ENCODE peak calls at places on chromosomes 6 and 20, in five cellular contexts. One of them, this sample, is unnamed.

GRCh38 chr6:73792738-73793137 is 96.7 kb downstream of the CD109 start:
- DNase-seq in A673: no peak
- DNase-seq in MM.1S: no peak
- DNase-seq in HEK293T: no peak
- DNase-seq in NCI-H1105 treated with DMSO at 0.1 percent for 48 hours: no peak
- DNase-seq in this sample: no peak

GRCh38 chr6:169503556-169503955 is 198.3 kb downstream of the WDR27 start:
- DNase-seq in A673: no peak
- DNase-seq in MM.1S: no peak
- DNase-seq in HEK293T: no peak
- DNase-seq in NCI-H1105 treated with DMSO at 0.1 percent for 48 hours: no peak
- DNase-seq in this sample: no peak

GRCh38 chr6:111503660-111504059 is 20.6 kb upstream of the REV3L start:
- DNase-seq in A673: no peak
- DNase-seq in MM.1S: no peak
- DNase-seq in HEK293T: peak
- DNase-seq in NCI-H1105 treated with DMSO at 0.1 percent for 48 hours: peak
- DNase-seq in this sample: no peak

GRCh38 chr20:57857969-57858368 is 148.2 kb upstream of the PMEPA1 start:
- DNase-seq in A673: no peak
- DNase-seq in MM.1S: no peak
- DNase-seq in HEK293T: no peak
- DNase-seq in NCI-H1105 treated with DMSO at 0.1 percent for 48 hours: no peak
- DNase-seq in this sample: no peak

GRCh38 chr6:80610821-80611220 is 504.4 kb downstream of the BCKDHB start:
- DNase-seq in A673: no peak
- DNase-seq in MM.1S: no peak
- DNase-seq in HEK293T: no peak
- DNase-seq in NCI-H1105 treated with DMSO at 0.1 percent for 48 hours: no peak
- DNase-seq in this sample: peak

GRCh38 chr6:34616230-34616591 is 60.1 kb upstream of the SPDEF start:
- DNase-seq in A673: peak
- DNase-seq in MM.1S: no peak
- DNase-seq in HEK293T: no peak
- DNase-seq in NCI-H1105 treated with DMSO at 0.1 percent for 48 hours: peak
- DNase-seq in this sample: no peak

GRCh38 chr6:142842423-142843261 is 102.3 kb downstream of the HIVEP2 start:
- DNase-seq in A673: no peak
- DNase-seq in MM.1S: peak
- DNase-seq in HEK293T: no peak
- DNase-seq in NCI-H1105 treated with DMSO at 0.1 percent for 48 hours: no peak
- DNase-seq in this sample: no peak

GRCh38 chr20:11350126-11351005 is 567.3 kb upstream of the BTBD3 start:
- DNase-seq in A673: peak
- DNase-seq in MM.1S: no peak
- DNase-seq in HEK293T: no peak
- DNase-seq in NCI-H1105 treated with DMSO at 0.1 percent for 48 hours: no peak
- DNase-seq in this sample: peak

GRCh38 chr6:150373260-150373701 is 4.5 kb downstream of the IYD start:
- DNase-seq in A673: peak
- DNase-seq in MM.1S: no peak
- DNase-seq in HEK293T: no peak
- DNase-seq in NCI-H1105 treated with DMSO at 0.1 percent for 48 hours: no peak
- DNase-seq in this sample: no peak

GRCh38 chr6:14671261-14671681 is 553.7 kb downstream of the CD83 start:
- DNase-seq in A673: peak
- DNase-seq in MM.1S: no peak
- DNase-seq in HEK293T: no peak
- DNase-seq in NCI-H1105 treated with DMSO at 0.1 percent for 48 hours: no peak
- DNase-seq in this sample: peak

GRCh38 chr20:51760905-51761544 is 7.2 kb downstream of the ATP9A start:
- DNase-seq in A673: peak
- DNase-seq in MM.1S: no peak
- DNase-seq in HEK293T: no peak
- DNase-seq in NCI-H1105 treated with DMSO at 0.1 percent for 48 hours: no peak
- DNase-seq in this sample: peak

GRCh38 chr6:74133073-74133472 is 437.1 kb downstream of the CD109 start:
- DNase-seq in A673: no peak
- DNase-seq in MM.1S: no peak
- DNase-seq in HEK293T: no peak
- DNase-seq in NCI-H1105 treated with DMSO at 0.1 percent for 48 hours: no peak
- DNase-seq in this sample: no peak

GRCh38 chr6:17894905-17895304 is 92.5 kb downstream of the KIF13A start:
- DNase-seq in A673: no peak
- DNase-seq in MM.1S: no peak
- DNase-seq in HEK293T: no peak
- DNase-seq in NCI-H1105 treated with DMSO at 0.1 percent for 48 hours: no peak
- DNase-seq in this sample: no peak

GRCh38 chr20:17108896-17109295 is 117.9 kb upstream of the PCSK2 start:
- DNase-seq in A673: no peak
- DNase-seq in MM.1S: no peak
- DNase-seq in HEK293T: no peak
- DNase-seq in NCI-H1105 treated with DMSO at 0.1 percent for 48 hours: no peak
- DNase-seq in this sample: no peak

GRCh38 chr20:57934913-57935312 is 225.1 kb upstream of the PMEPA1 start:
- DNase-seq in A673: no peak
- DNase-seq in MM.1S: no peak
- DNase-seq in HEK293T: no peak
- DNase-seq in NCI-H1105 treated with DMSO at 0.1 percent for 48 hours: no peak
- DNase-seq in this sample: no peak

This sample was measured in NCI-H226.